ENCODE peak calls at places on chromosomes 6 and 20, in five cellular contexts. E is esophagus squamous epithelium, D is heart left ventricle, Q is mammary epithelial cell, Z is ovary. R is an unnamed sample.

GRCh38 chr6:135738646-135739045 is 112.9 kb upstream of the PDE7B start:
- DNase-seq in E (no peak), D (no peak), Q (no peak), Z (no peak), R (no peak)

GRCh38 chr6:161035182-161035980 is 43.8 kb downstream of the MAP3K4 start:
- DNase-seq in E (no peak), D (no peak), Q (no peak), Z (no peak), R (no peak)

GRCh38 chr6:66421570-66421969 is 714.5 kb upstream of the EYS start:
- DNase-seq in E (no peak), D (no peak), Q (no peak), Z (no peak), R (peak; percentile 6)

GRCh38 chr20:9442858-9443257 is 71.5 kb upstream of the LAMP5 start:
- DNase-seq in E (no peak), D (no peak), Q (peak; percentile 7), Z (no peak), R (no peak)

GRCh38 chr6:32882879-32883250 is 28.9 kb downstream of the PSMB9 start:
- DNase-seq in E (no peak), D (no peak), Q (peak; percentile 86), Z (no peak), R (peak; percentile 35)

GRCh38 chr20:4297141-4297826 is 281.9 kb upstream of the RNF24 start:
- DNase-seq in E (no peak), D (peak; percentile 48), Q (no peak), Z (no peak), R (no peak)

GRCh38 chr20:56143759-56144158 is 104.8 kb upstream of the MC3R start:
- DNase-seq in E (no peak), D (no peak), Q (no peak), Z (no peak), R (no peak)

GRCh38 chr6:163765326-163765725 is 350.8 kb downstream of the QKI start:
- DNase-seq in E (no peak), D (no peak), Q (no peak), Z (no peak), R (no peak)

GRCh38 chr6:42938428-42938796 is 9.1 kb downstream of the CNPY3 start:
- DNase-seq in E (no peak), D (no peak), Q (no peak), Z (no peak), R (no peak)

GRCh38 chr6:53529324-53530036 is 15.4 kb downstream of the GCLC start:
- DNase-seq in E (no peak), D (no peak), Q (no peak), Z (no peak), R (no peak)

GRCh38 chr6:80210618-80211017 is 104.1 kb downstream of the BCKDHB start:
- DNase-seq in E (no peak), D (peak; percentile 42), Q (no peak), Z (no peak), R (no peak)

GRCh38 chr6:14658909-14659561 is 541.5 kb downstream of the CD83 start:
- DNase-seq in E (no peak), D (no peak), Q (peak; percentile 60), Z (no peak), R (no peak)

GRCh38 chr20:8021541-8022269 is 2.1 kb upstream of the TMX4 start:
- DNase-seq in E (no peak), D (no peak), Q (no peak), Z (peak; percentile 42), R (no peak)

GRCh38 chr20:41483553-41483930 is 116.9 kb upstream of the EMILIN3 start:
- DNase-seq in E (no peak), D (no peak), Q (no peak), Z (no peak), R (no peak)

GRCh38 chr6:166512567-166512966 is 73.9 kb downstream of the RAMACL start:
- DNase-seq in E (no peak), D (no peak), Q (no peak), Z (no peak), R (no peak)

GRCh38 chr6:132072831-132073230 is 121.7 kb upstream of the CCN2 start:
- DNase-seq in E (no peak), D (no peak), Q (no peak), Z (no peak), R (no peak)

DNA sequence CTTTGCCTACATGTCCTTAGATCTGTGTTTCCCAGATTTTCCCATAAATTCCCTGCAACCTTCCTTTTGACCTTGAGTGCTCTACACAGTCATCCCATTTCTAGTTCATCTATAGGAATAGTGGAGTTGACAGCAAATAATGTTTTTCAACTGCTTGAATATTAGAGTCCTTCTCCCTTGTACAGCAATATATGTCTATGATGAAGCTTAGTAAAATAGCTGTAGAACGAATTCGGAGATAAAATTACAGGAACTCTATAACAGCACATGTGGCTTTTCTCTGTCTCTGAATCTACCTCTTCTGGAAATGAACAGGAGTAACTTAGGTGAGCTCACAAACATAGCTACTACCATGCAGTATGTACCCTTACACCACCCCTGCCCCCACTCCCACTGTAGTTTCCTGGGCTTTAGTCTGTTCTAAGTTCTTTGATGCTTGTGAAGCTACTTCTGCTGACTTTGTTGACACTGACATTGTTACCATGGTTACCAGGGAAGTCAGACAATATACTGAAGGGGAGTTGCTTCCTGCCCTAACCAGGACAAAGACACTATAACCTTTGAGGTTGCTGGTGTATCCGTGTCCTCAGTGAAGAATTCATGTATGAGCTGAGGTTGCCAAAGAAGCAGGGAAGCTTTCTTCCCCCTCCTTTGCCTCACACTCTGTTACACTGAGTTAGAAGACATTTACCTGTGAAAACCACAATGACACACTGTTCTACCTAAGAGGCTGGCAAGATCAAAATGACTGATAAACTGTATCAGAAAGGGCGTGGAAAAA is 35.8 kb upstream of the SHLD1 start:
- DNase-seq in E (no peak), D (peak; percentile 27), Q (peak; percentile 88), Z (no peak), R (no peak)
- H3K27ac ChIP-seq in E (no peak overlapping the region), D (no peak overlapping the region), Q (no peak overlapping the region), Z (no peak overlapping the region), R (no peak overlapping the region)

GRCh38 chr6:26107935-26108334 is 20.7 kb downstream of the HFE start:
- DNase-seq in E (no peak), D (no peak), Q (no peak), Z (no peak), R (no peak)

GRCh38 chr6:26103770-26104456 is 16.7 kb downstream of the HFE start:
- DNase-seq in E (no peak), D (peak; percentile 90), Q (peak; percentile 95), Z (peak; percentile 86), R (peak; percentile 80)

GRCh38 chr6:26104457-26105108 is 17.4 kb downstream of the HFE start:
- DNase-seq in E (no peak), D (no peak), Q (no peak), Z (no peak), R (no peak)

GRCh38 chr6:26105109-26105730 is 18.0 kb downstream of the HFE start:
- DNase-seq in E (no peak), D (no peak), Q (no peak), Z (no peak), R (no peak)

DNA sequence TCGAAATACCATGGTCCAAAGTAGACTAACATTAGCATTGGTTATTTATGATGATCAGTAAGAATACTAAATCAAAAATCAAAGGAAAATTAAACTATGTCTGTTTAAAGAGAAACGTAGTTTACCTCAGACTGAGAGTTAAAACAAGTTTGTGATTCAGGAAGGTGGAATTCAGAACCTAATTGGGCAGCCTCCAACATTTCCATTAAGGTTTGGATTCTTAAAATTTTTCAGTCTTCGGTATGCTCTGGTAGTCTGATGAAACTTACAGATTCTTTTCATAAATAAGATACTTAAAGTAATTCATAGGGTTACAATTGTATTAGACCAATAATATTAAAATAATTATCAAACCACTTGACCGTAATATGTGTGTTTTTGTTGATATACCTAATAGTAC is 18.6 kb downstream of the HFE start:
- DNase-seq in E (no peak), D (no peak), Q (no peak), Z (no peak), R (peak; percentile 38)
- H3K27ac ChIP-seq in E (no peak overlapping the region), D (no peak overlapping the region), Q (no peak overlapping the region), Z (no peak overlapping the region), R (no peak overlapping the region)

GRCh38 chr20:24756292-24757025 is 192.6 kb upstream of the CST7 start:
- DNase-seq in E (no peak), D (no peak), Q (no peak), Z (no peak), R (no peak)

GRCh38 chr20:24753136-24753535 is 195.9 kb upstream of the CST7 start:
- DNase-seq in E (no peak), D (no peak), Q (no peak), Z (no peak), R (no peak)

GRCh38 chr20:24752612-24753011 is 196.5 kb upstream of the CST7 start:
- DNase-seq in E (no peak), D (no peak), Q (peak; percentile 41), Z (no peak), R (no peak)

GRCh38 chr20:24754691-24755090 is 194.4 kb upstream of the CST7 start:
- DNase-seq in E (no peak), D (no peak), Q (no peak), Z (no peak), R (no peak)

GRCh38 chr20:24755411-24755922 is 193.6 kb upstream of the CST7 start:
- DNase-seq in E (no peak), D (no peak), Q (no peak), Z (no peak), R (no peak)
- H3K27ac ChIP-seq in E (no peak overlapping the region), D (no peak overlapping the region), Q (no peak overlapping the region), Z (no peak overlapping the region), R (no peak overlapping the region)

GRCh38 chr20:53847843-53848185 is 222.6 kb downstream of the BCAS1 start:
- DNase-seq in E (no peak), D (no peak), Q (no peak), Z (no peak), R (no peak)

GRCh38 chr20:53847118-53847842 is 223.1 kb downstream of the BCAS1 start:
- DNase-seq in E (no peak), D (no peak), Q (no peak), Z (no peak), R (no peak)

GRCh38 chr20:53849471-53850059 is 220.8 kb downstream of the BCAS1 start:
- DNase-seq in E (no peak), D (no peak), Q (no peak), Z (no peak), R (no peak)

GRCh38 chr20:53846640-53847039 is 223.8 kb downstream of the BCAS1 start:
- DNase-seq in E (no peak), D (no peak), Q (no peak), Z (no peak), R (no peak)

DNA sequence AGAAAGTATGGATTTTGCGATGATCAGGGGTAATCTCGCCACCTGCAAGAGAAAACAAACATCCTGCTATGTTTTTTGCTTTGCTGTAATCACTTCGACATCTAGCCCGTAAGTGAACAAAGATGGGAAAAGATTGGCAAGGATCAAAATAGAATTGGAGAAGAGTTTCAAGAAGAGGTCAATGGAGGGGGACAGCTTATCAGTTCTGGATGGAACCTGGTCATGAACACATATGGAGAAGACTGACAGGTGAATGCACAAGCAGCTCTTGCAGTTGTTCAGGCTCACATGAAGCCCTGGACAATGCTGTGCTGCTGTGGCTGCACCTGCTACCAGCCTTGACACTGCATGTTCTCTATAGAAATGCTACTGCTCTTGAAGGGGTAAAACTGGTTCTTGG is 222.1 kb downstream of the BCAS1 start:
- DNase-seq in E (no peak), D (no peak), Q (no peak), Z (no peak), R (no peak)
- H3K27ac ChIP-seq in E (no peak overlapping the region), D (no peak overlapping the region), Q (no peak overlapping the region), Z (no peak overlapping the region), R (no peak overlapping the region)

GRCh38 chr6:122953766-122954165 is 42.3 kb upstream of the CLVS2 start:
- DNase-seq in E (no peak), D (no peak), Q (peak; percentile 8), Z (no peak), R (no peak)
- H3K27ac ChIP-seq in E (no peak overlapping the region), D (no peak overlapping the region), Q (no peak overlapping the region), Z (no peak overlapping the region), R (no peak overlapping the region)